ENCODE peak calls at places on chromosomes 3 and 15, in seven cellular contexts. J, R, A, G, M, Q and T are unnamed samples.

GRCh38 chr15:85840079-85840801 is 45.5 kb upstream of the KLHL25 start:
- DNase-seq in J (peak; percentile 87), R (peak; percentile 94), A (peak; percentile 88), G (peak; percentile 97), M (peak; percentile 90), Q (peak; percentile 94), T (peak; percentile 81)

GRCh38 chr15:100771745-100772144 is 107.9 kb upstream of the ALDH1A3 start:
- DNase-seq in J (no peak), R (no peak), A (no peak), G (no peak), M (peak; percentile 63), Q (no peak), T (no peak)

GRCh38 chr3:9448643-9449042 is 51.2 kb downstream of the SETD5 start:
- DNase-seq in J (no peak), R (no peak), A (no peak), G (no peak), M (no peak), Q (no peak), T (no peak)

GRCh38 chr3:177646749-177647148 is 449.5 kb upstream of the TBL1XR1 start:
- DNase-seq in J (no peak), R (no peak), A (no peak), G (no peak), M (no peak), Q (no peak), T (no peak)

GRCh38 chr15:63473999-63474809 is 30.2 kb upstream of the USP3 start:
- DNase-seq in J (no peak), R (peak; percentile 25), A (peak; percentile 85), G (peak; percentile 73), M (no peak), Q (peak; percentile 68), T (no peak)

GRCh38 chr15:37362414-37362813 is 262.1 kb upstream of the MEIS2 start:
- DNase-seq in J (no peak), R (no peak), A (no peak), G (no peak), M (no peak), Q (no peak), T (no peak)

GRCh38 chr3:78260388-78260787 is 1220.5 kb downstream of the ROBO2 start:
- DNase-seq in J (no peak), R (no peak), A (no peak), G (no peak), M (no peak), Q (no peak), T (no peak)

GRCh38 chr3:192339214-192339613 is 388.1 kb downstream of the FGF12 start:
- DNase-seq in J (no peak), R (no peak), A (no peak), G (no peak), M (no peak), Q (peak; percentile 63), T (no peak)

GRCh38 chr15:99170476-99171065 is 65.7 kb downstream of the SYNM start:
- DNase-seq in J (no peak), R (no peak), A (no peak), G (no peak), M (no peak), Q (no peak), T (no peak)

GRCh38 chr3:46422617-46423016 is 15.6 kb downstream of the CCRL2 start:
- DNase-seq in J (no peak), R (no peak), A (no peak), G (no peak), M (peak; percentile 67), Q (no peak), T (no peak)

GRCh38 chr3:154356009-154356408 is 31.7 kb upstream of the DHX36 start:
- DNase-seq in J (no peak), R (no peak), A (no peak), G (no peak), M (no peak), Q (no peak), T (no peak)

GRCh38 chr3:15377961-15378791 is 45.8 kb upstream of the SH3BP5 start:
- DNase-seq in J (peak; percentile 99), R (peak; percentile 96), A (peak; percentile 96), G (peak; percentile 97), M (peak; percentile 88), Q (peak; percentile 99), T (peak; percentile 91)

GRCh38 chr3:193971268-193971751 is 164.6 kb upstream of the HES1 start:
- DNase-seq in J (no peak), R (no peak), A (no peak), G (peak; percentile 90), M (no peak), Q (no peak), T (no peak)

GRCh38 chr3:107629556-107629955 is 106.8 kb downstream of the BBX start:
- DNase-seq in J (no peak), R (no peak), A (no peak), G (no peak), M (no peak), Q (no peak), T (no peak)

GRCh38 chr15:50145451-50145872 is 26.4 kb upstream of the ATP8B4 start:
- DNase-seq in J (peak; percentile 41), R (no peak), A (peak; percentile 53), G (no peak), M (no peak), Q (peak; percentile 85), T (no peak)

GRCh38 chr3:141229132-141229531 is 2.5 kb upstream of the PXYLP1 start:
- DNase-seq in J (no peak), R (no peak), A (peak; percentile 43), G (no peak), M (no peak), Q (no peak), T (no peak)

GRCh38 chr3:195046441-195046840 is 224.5 kb downstream of the XXYLT1 start:
- DNase-seq in J (no peak), R (no peak), A (no peak), G (no peak), M (no peak), Q (no peak), T (no peak)

GRCh38 chr3:159844383-159844730 is 144.3 kb upstream of the IL12A start:
- DNase-seq in J (no peak), R (no peak), A (no peak), G (no peak), M (no peak), Q (no peak), T (no peak)
- H3K4me1 ChIP-seq in J (no peaks in the 10 kb centered on the region), R (no peaks in the 10 kb centered on the region), A (no peaks in the 10 kb centered on the region), G (no peaks in the 10 kb centered on the region), M (peaks cover 60% of the 10 kb centered on the region), Q (peaks cover 31% of the 10 kb centered on the region), T (peaks cover 89% of the 10 kb centered on the region)

GRCh38 chr15:70362911-70363310 is 265.2 kb upstream of the TLE3 start:
- DNase-seq in J (peak; percentile 68), R (peak; percentile 46), A (no peak), G (no peak), M (peak; percentile 53), Q (peak; percentile 72), T (no peak)
- TF ChIP-seq CTCF in J (peak; percentile 60), R (peak; percentile 49), A (peak; percentile 72), G (peak; percentile 57), M (peak; percentile 19), Q (peak; percentile 58), T (peak; percentile 82)

GRCh38 chr3:184558726-184559125 is 2.9 kb upstream of the EPHB3 start:
- DNase-seq in J (no peak), R (no peak), A (no peak), G (peak; percentile 43), M (no peak), Q (no peak), T (no peak)

GRCh38 chr3:184559336-184559735 is 2.2 kb upstream of the EPHB3 start:
- DNase-seq in J (no peak), R (peak; percentile 78), A (no peak), G (peak; percentile 86), M (no peak), Q (no peak), T (no peak)

GRCh38 chr3:184557348-184557950 is 4.1 kb upstream of the EPHB3 start:
- DNase-seq in J (no peak), R (no peak), A (no peak), G (no peak), M (no peak), Q (no peak), T (no peak)

GRCh38 chr3:184554470-184554869 is 7.1 kb upstream of the EPHB3 start:
- DNase-seq in J (no peak), R (no peak), A (no peak), G (no peak), M (no peak), Q (no peak), T (no peak)

GRCh38 chr3:184556502-184557347 is 4.9 kb upstream of the EPHB3 start:
- DNase-seq in J (no peak), R (no peak), A (no peak), G (no peak), M (no peak), Q (no peak), T (no peak)
- H3K4me1 ChIP-seq in J (peaks cover 8% of the 10 kb centered on the region), R (peaks cover 25% of the 10 kb centered on the region), A (peaks cover 8% of the 10 kb centered on the region), G (peaks cover 6% of the 10 kb centered on the region), M (no peaks in the 10 kb centered on the region), Q (peaks cover 25% of the 10 kb centered on the region), T (peaks cover 23% of the 10 kb centered on the region)

GRCh38 chr3:29311805-29312204 is 30.9 kb downstream of the RBMS3 start:
- DNase-seq in J (no peak), R (no peak), A (no peak), G (no peak), M (no peak), Q (no peak), T (no peak)

GRCh38 chr3:29314727-29315088 is 33.8 kb downstream of the RBMS3 start:
- DNase-seq in J (peak; percentile 40), R (no peak), A (no peak), G (no peak), M (no peak), Q (no peak), T (no peak)

GRCh38 chr3:29310865-29311264 is 30.0 kb downstream of the RBMS3 start:
- DNase-seq in J (no peak), R (no peak), A (no peak), G (no peak), M (no peak), Q (no peak), T (no peak)

GRCh38 chr3:29313981-29314726 is 33.3 kb downstream of the RBMS3 start:
- DNase-seq in J (no peak), R (no peak), A (no peak), G (no peak), M (no peak), Q (no peak), T (no peak)

DNA sequence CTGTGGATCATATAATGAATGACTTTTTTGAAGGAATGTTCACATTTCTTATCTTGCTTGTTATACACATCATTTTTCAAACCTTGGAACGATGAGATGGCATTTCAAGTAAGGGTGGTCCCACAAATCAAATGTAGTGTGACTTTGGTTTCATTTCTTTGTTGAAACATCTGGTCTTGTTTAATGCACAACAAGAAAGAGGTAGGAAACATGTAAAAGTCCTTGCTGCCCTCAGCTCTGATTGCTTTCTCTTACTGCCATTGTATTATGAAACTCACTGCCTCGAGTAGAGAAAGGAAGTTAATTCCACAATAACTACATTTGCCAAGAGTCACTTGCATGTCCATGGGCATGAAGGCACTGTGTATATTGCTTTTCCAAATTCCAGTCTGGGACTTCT is 32.2 kb downstream of the RBMS3 start:
- DNase-seq in J (no peak), R (no peak), A (no peak), G (no peak), M (no peak), Q (no peak), T (no peak)
- TF ChIP-seq CTCF in J (no peak), R (no peak), A (no peak), G (no peak), M (no peak), Q (no peak), T (no peak)

GRCh38 chr3:111733856-111734255 is 125.2 kb upstream of the PHLDB2 start:
- DNase-seq in J (no peak), R (no peak), A (no peak), G (no peak), M (no peak), Q (no peak), T (no peak)
- H3K4me1 ChIP-seq in J (peaks cover 17% of the 10 kb centered on the region), R (peaks cover 59% of the 10 kb centered on the region), A (peaks cover 21% of the 10 kb centered on the region), G (no peaks in the 10 kb centered on the region), M (peaks cover 80% of the 10 kb centered on the region), Q (peaks cover 7% of the 10 kb centered on the region), T (peaks cover 62% of the 10 kb centered on the region)